ENCODE peak calls at places on chromosomes 1 and 21, in seven cellular contexts. One of them, this sample, is unnamed.
A peak's percentile ranks its signal among the peaks of the same experiment; 100 is the strongest.

GRCh38 chr1:225942574-225942973 is 1.6 kb upstream of the LEFTY2 start:
- DNase-seq in HS-5: no peak
- DNase-seq in HTR-8/SVneo: no peak
- DNase-seq in HEK293T: no peak
- DNase-seq in fibroblast of the conjunctiva: no peak
- DNase-seq in hepatocyte: no peak
- DNase-seq in GM04504: no peak
- DNase-seq in this sample: no peak

GRCh38 chr1:152525080-152525641 is 10.9 kb downstream of the CRCT1 start:
- DNase-seq in HS-5: no peak
- DNase-seq in HTR-8/SVneo: no peak
- DNase-seq in HEK293T: no peak
- DNase-seq in fibroblast of the conjunctiva: no peak
- DNase-seq in hepatocyte: no peak
- DNase-seq in GM04504: no peak
- DNase-seq in this sample: no peak

GRCh38 chr1:212605441-212605976 is 3.1 kb upstream of the ATF3 start:
- DNase-seq in HS-5: no peak
- DNase-seq in HTR-8/SVneo: no peak
- DNase-seq in HEK293T: no peak
- DNase-seq in fibroblast of the conjunctiva: no peak
- DNase-seq in hepatocyte: no peak
- DNase-seq in GM04504: no peak
- DNase-seq in this sample: no peak

GRCh38 chr1:207904377-207904902 is 6.5 kb downstream of the CD34 start:
- DNase-seq in HS-5: no peak
- DNase-seq in HTR-8/SVneo: no peak
- DNase-seq in HEK293T: no peak
- DNase-seq in fibroblast of the conjunctiva: no peak
- DNase-seq in hepatocyte: no peak
- DNase-seq in GM04504: no peak
- DNase-seq in this sample: no peak

GRCh38 chr1:236307437-236307836 is 25.7 kb upstream of the ERO1B start:
- DNase-seq in HS-5: no peak
- DNase-seq in HTR-8/SVneo: no peak
- DNase-seq in HEK293T: peak; percentile 49
- DNase-seq in fibroblast of the conjunctiva: no peak
- DNase-seq in hepatocyte: no peak
- DNase-seq in GM04504: no peak
- DNase-seq in this sample: no peak

GRCh38 chr1:111516008-111516535 is 12.6 kb upstream of the ADORA3 start:
- DNase-seq in HS-5: no peak
- DNase-seq in HTR-8/SVneo: no peak
- DNase-seq in HEK293T: peak; percentile 36
- DNase-seq in fibroblast of the conjunctiva: no peak
- DNase-seq in hepatocyte: no peak
- DNase-seq in GM04504: no peak
- DNase-seq in this sample: peak; percentile 10

GRCh38 chr1:231690072-231690471 is 63.5 kb downstream of the DISC1 start:
- DNase-seq in HS-5: no peak
- DNase-seq in HTR-8/SVneo: no peak
- DNase-seq in HEK293T: no peak
- DNase-seq in fibroblast of the conjunctiva: no peak
- DNase-seq in hepatocyte: no peak
- DNase-seq in GM04504: no peak
- DNase-seq in this sample: no peak

GRCh38 chr1:52748119-52748518 is 21.9 kb downstream of the ZYG11B start:
- DNase-seq in HS-5: no peak
- DNase-seq in HTR-8/SVneo: no peak
- DNase-seq in HEK293T: no peak
- DNase-seq in fibroblast of the conjunctiva: no peak
- DNase-seq in hepatocyte: no peak
- DNase-seq in GM04504: no peak
- DNase-seq in this sample: no peak

GRCh38 chr21:44765231-44766013 is 36.2 kb downstream of the UBE2G2 start:
- DNase-seq in HS-5: no peak
- DNase-seq in HTR-8/SVneo: no peak
- DNase-seq in HEK293T: no peak
- DNase-seq in fibroblast of the conjunctiva: no peak
- DNase-seq in hepatocyte: no peak
- DNase-seq in GM04504: no peak
- DNase-seq in this sample: no peak

GRCh38 chr1:233294991-233295774 is at the start of gene PCNX2:
- DNase-seq in HS-5: peak; percentile 37
- DNase-seq in HTR-8/SVneo: peak; percentile 82
- DNase-seq in HEK293T: peak; percentile 93
- DNase-seq in fibroblast of the conjunctiva: no peak
- DNase-seq in hepatocyte: peak; percentile 82
- DNase-seq in GM04504: peak; percentile 16
- DNase-seq in this sample: peak; percentile 68

GRCh38 chr1:97089223-97089622 is 367.6 kb downstream of the PTBP2 start:
- DNase-seq in HS-5: no peak
- DNase-seq in HTR-8/SVneo: no peak
- DNase-seq in HEK293T: no peak
- DNase-seq in fibroblast of the conjunctiva: no peak
- DNase-seq in hepatocyte: no peak
- DNase-seq in GM04504: no peak
- DNase-seq in this sample: no peak

GRCh38 chr1:110056776-110057175 is 13.7 kb downstream of the ALX3 start:
- DNase-seq in HS-5: peak; percentile 70
- DNase-seq in HTR-8/SVneo: no peak
- DNase-seq in HEK293T: no peak
- DNase-seq in fibroblast of the conjunctiva: peak; percentile 34
- DNase-seq in hepatocyte: no peak
- DNase-seq in GM04504: peak; percentile 69
- DNase-seq in this sample: peak; percentile 89

GRCh38 chr21:15003463-15004135 is 61.2 kb downstream of the NRIP1 start:
- DNase-seq in HS-5: no peak
- DNase-seq in HTR-8/SVneo: no peak
- DNase-seq in HEK293T: peak; percentile 43
- DNase-seq in fibroblast of the conjunctiva: no peak
- DNase-seq in hepatocyte: no peak
- DNase-seq in GM04504: no peak
- DNase-seq in this sample: no peak

GRCh38 chr1:26946270-26946669 is 14.0 kb downstream of the KDF1 start:
- DNase-seq in HS-5: no peak
- DNase-seq in HTR-8/SVneo: no peak
- DNase-seq in HEK293T: no peak
- DNase-seq in fibroblast of the conjunctiva: no peak
- DNase-seq in hepatocyte: no peak
- DNase-seq in GM04504: no peak
- DNase-seq in this sample: no peak

GRCh38 chr1:40462956-40463590 is 12.8 kb downstream of the ZFP69B start:
- DNase-seq in HS-5: peak; percentile 2
- DNase-seq in HTR-8/SVneo: no peak
- DNase-seq in HEK293T: no peak
- DNase-seq in fibroblast of the conjunctiva: no peak
- DNase-seq in hepatocyte: no peak
- DNase-seq in GM04504: no peak
- DNase-seq in this sample: no peak